ENCODE peak calls at places on chromosomes 12 and 14, in six cellular contexts. X is endothelial cell, A is skeletal muscle cell, G is anterior cingulate cortex, K is aorta, H is NCI-H2081. W is an unnamed sample.

GRCh38 chr14:104224516-104225281 is 86.3 kb downstream of the KIF26A start:
- DNase-seq in X (peak; percentile 51), A (no peak), G (no peak), H (no peak), K (no peak), W (no peak)

GRCh38 chr12:10256064-10256463 is 43.4 kb downstream of the GABARAPL1 start:
- DNase-seq in A (no peak), H (no peak), G (no peak), X (no peak), K (no peak), W (no peak)

GRCh38 chr14:68266998-68267397 is 447.4 kb downstream of the RAD51B start:
- DNase-seq in K (no peak), G (no peak), A (no peak), H (no peak), X (no peak), W (no peak)

GRCh38 chr12:57629897-57630471 is 3.0 kb downstream of the B4GALNT1 start:
- DNase-seq in G (peak; percentile 48), K (no peak), A (no peak), H (no peak), X (peak; percentile 4), W (no peak)

GRCh38 chr12:72075891-72076557 is 137.4 kb downstream of the TPH2 start:
- DNase-seq in X (no peak), K (no peak), G (no peak), A (no peak), H (peak; percentile 25), W (no peak)

GRCh38 chr12:34390171-34390841 is 368.0 kb downstream of the ALG10 start:
- DNase-seq in G (no peak), A (no peak), K (peak; percentile 29), H (no peak), X (no peak), W (no peak)

GRCh38 chr14:56474419-56475022 is 105.1 kb upstream of the TMEM260 start:
- DNase-seq in K (no peak), H (peak; percentile 68), G (no peak), A (no peak), X (peak; percentile 48), W (no peak)

GRCh38 chr12:990308-990648 is 745 bp upstream of the ERC1 start:
- DNase-seq in X (peak; percentile 55), H (peak; percentile 79), K (peak; percentile 82), A (no peak), G (peak; percentile 81), W (no peak)

W was measured in GM04503.